ENCODE peak calls at places on chromosomes 4 and X, in seven cellular contexts. Y is breast epithelium, Q is suprapubic skin, C is cardiac muscle cell, O is vagina, E is IMR-90, H is left lung. W is an unnamed sample. For H3K4me1 and H3K36me3, the result is how much of the 10 kb centered on the place peaks cover.

GRCh38 chr4:2817701-2818350 is 24.9 kb downstream of the SH3BP2 start:
- DNase-seq in Q (no peak), H (peak), C (peak), O (no peak), E (no peak), Y (no peak), W (no peak)

GRCh38 chr4:184811484-184812180 is 14.1 kb downstream of the ACSL1 start:
- DNase-seq in O (no peak), Q (peak), Y (no peak), H (no peak), C (no peak), E (no peak), W (no peak)

GRCh38 chrX:139862208-139862607 is 70.6 kb downstream of the ATP11C start:
- DNase-seq in E (no peak), Q (no peak), C (no peak), O (no peak), Y (no peak), H (no peak), W (no peak)

GRCh38 chr4:128858875-128859696 is 49.6 kb downstream of the JADE1 start:
- DNase-seq in E (peak), Q (no peak), C (no peak), Y (no peak), H (no peak), O (no peak), W (no peak)

GRCh38 chrX:65591206-65591605 is 56.6 kb upstream of the LAS1L start:
- DNase-seq in Q (no peak), Y (no peak), C (no peak), H (no peak), O (no peak), E (no peak), W (no peak)

GRCh38 chr4:66639361-66639760 is 905.9 kb downstream of the CENPC start:
- DNase-seq in C (no peak), Q (no peak), Y (no peak), O (no peak), E (no peak), H (no peak), W (no peak)

GRCh38 chrX:37825225-37825842 is 22.0 kb downstream of the DYNLT3 start:
- DNase-seq in C (peak), Q (no peak), O (no peak), H (no peak), Y (no peak), E (peak), W (no peak)

GRCh38 chr4:84480082-84480481 is 19.0 kb downstream of the NKX6-1 start:
- DNase-seq in C (no peak), Q (no peak), E (no peak), O (no peak), Y (no peak), H (no peak), W (no peak)

GRCh38 chr4:52836653-52837052 is 25.5 kb upstream of the RASL11B start:
- DNase-seq in O (no peak), Q (no peak), C (no peak), Y (no peak), H (no peak), E (no peak), W (no peak)

GRCh38 chrX:72738396-72738795 is 24.3 kb upstream of the PHKA1 start:
- DNase-seq in E (no peak), C (no peak), Y (no peak), O (no peak), H (no peak), Q (no peak), W (no peak)

GRCh38 chrX:132480581-132481203 is 8.1 kb downstream of the MBNL3 start:
- DNase-seq in E (peak), C (peak), O (no peak), Q (no peak), Y (no peak), H (no peak), W (no peak)

GRCh38 chr4:93199492-93199891 is 629.1 kb upstream of the ATOH1 start:
- DNase-seq in C (peak), O (no peak), H (no peak), E (peak), Y (no peak), Q (no peak), W (no peak)

GRCh38 chr4:80045831-80046230 is 27.2 kb downstream of the ANTXR2 start:
- DNase-seq in Q (no peak), E (peak), H (no peak), C (no peak), Y (no peak), O (no peak), W (no peak)

GRCh38 chr4:28092610-28093009 is 1232.0 kb downstream of the STIM2 start:
- DNase-seq in H (no peak), C (no peak), E (no peak), Y (no peak), O (no peak), Q (no peak), W (no peak)

GRCh38 chrX:115948018-115948923 is 222.3 kb upstream of the AGTR2 start:
- DNase-seq in E (peak), Y (no peak), O (no peak), Q (no peak), C (no peak), H (no peak), W (no peak)

GRCh38 chrX:124239911-124240310 is 92.5 kb upstream of the TEX13D start:
- DNase-seq in Q (no peak), O (no peak), H (no peak), E (no peak), C (no peak), Y (no peak), W (no peak)

GRCh38 chrX:638482-639131 is 8.0 kb downstream of the SHOX start:
- DNase-seq in O (no peak), H (no peak), Q (no peak), C (no peak), E (no peak), Y (peak), W (no peak)

GRCh38 chrX:1205681-1206611 is 6.5 kb downstream of the CRLF2 start:
- DNase-seq in H (no peak), O (no peak), C (peak), E (peak), Q (no peak), Y (peak), W (no peak)

GRCh38 chr4:89438102-89438831 is 130.7 kb upstream of the GPRIN3 start:
- DNase-seq in Q (no peak), H (no peak), O (no peak), E (peak), C (peak), Y (no peak), W (no peak)

GRCh38 chr4:55029321-55029720 is 96.1 kb downstream of the KDR start:
- DNase-seq in C (no peak), Q (no peak), O (no peak), Y (no peak), H (no peak), E (no peak), W (no peak)

GRCh38 chr4:141713771-141714445 is 77.5 kb downstream of the IL15 start:
- DNase-seq in Q (no peak), C (no peak), O (no peak), H (no peak), E (peak), Y (no peak), W (no peak)

GRCh38 chrX:38482183-38482582 is 79.2 kb upstream of the TSPAN7 start:
- DNase-seq in O (no peak), E (no peak), H (no peak), Y (no peak), C (no peak), Q (no peak), W (no peak)

GRCh38 chrX:21666679-21667078 is 8.5 kb upstream of the KLHL34 start:
- DNase-seq in Q (no peak), E (peak), C (no peak), O (no peak), Y (no peak), H (no peak), W (no peak)

GRCh38 chrX:85964744-85965143 is 82.6 kb downstream of the CHM start:
- DNase-seq in Y (no peak), O (no peak), C (no peak), H (no peak), Q (no peak), E (peak), W (no peak)

GRCh38 chr4:3045500-3045850 is 28.9 kb downstream of the HTT-AS start:
- DNase-seq in E (peak), H (peak), C (no peak), Y (no peak), O (no peak), Q (no peak), W (no peak)

GRCh38 chr4:7787067-7787466 is 152.6 kb downstream of the AFAP1 start:
- DNase-seq in E (no peak), C (no peak), Q (no peak), Y (peak), O (no peak), H (no peak), W (no peak)

GRCh38 chrX:74423289-74423985 is 2.1 kb downstream of the SLC16A2 start:
- DNase-seq in O (no peak), Q (no peak), H (no peak), C (peak), E (no peak), Y (no peak), W (no peak)

GRCh38 chr4:145732001-145732400 is 52.1 kb downstream of the C4orf51 start:
- DNase-seq in Q (no peak), H (no peak), C (no peak), O (no peak), Y (no peak), E (no peak), W (no peak)
- H3K4me1 ChIP-seq in Q (half or more), H (under half), C (under half), O (under half), Y (under half), E (under half), W (under half)

GRCh38 chr4:10083861-10084641 is 32.5 kb downstream of the WDR1 start:
- DNase-seq in H (peak), Q (peak), O (no peak), Y (peak), E (no peak), C (no peak), W (no peak)
- H3K36me3 ChIP-seq in H (under half), Q (half or more), O (half or more), Y (under half), E (half or more), C (half or more), W (half or more)

GRCh38 chr4:15162465-15163283 is 160.4 kb downstream of the CPEB2 start:
- DNase-seq in E (peak), H (no peak), Q (no peak), O (no peak), C (peak), Y (no peak), W (no peak)
- TF ChIP-seq CTCF in E (peak), H (peak), Q (no peak), O (no peak), C (peak), Y (no peak), W (no peak)

DNA sequence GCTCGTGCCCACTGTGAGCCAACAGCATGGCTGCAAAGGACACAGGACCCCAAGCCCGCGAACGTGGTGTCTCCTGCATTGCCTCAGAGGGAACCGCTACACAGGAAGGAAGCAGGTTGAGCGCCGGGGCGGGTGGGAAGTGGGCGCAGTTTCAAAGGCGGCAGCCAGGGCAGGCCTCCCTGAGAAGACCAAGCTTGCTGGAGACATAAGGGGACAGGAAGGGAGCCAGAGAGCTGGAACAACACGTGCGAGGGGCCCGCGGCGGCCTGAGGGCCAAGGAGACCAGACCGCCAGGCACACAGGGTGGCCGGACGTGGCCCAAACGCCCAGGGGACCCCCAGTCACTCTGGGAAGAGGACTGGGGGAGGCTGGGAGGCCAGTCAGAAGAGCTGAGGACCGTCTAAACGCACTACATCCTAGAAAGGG is 32.0 kb downstream of the CTBP1 start:
- DNase-seq in E (no peak), O (no peak), C (no peak), Y (no peak), H (peak), Q (no peak), W (no peak)
- H3K4me1 ChIP-seq in E (under half), O (half or more), C (under half), Y (under half), H (under half), Q (half or more), W (under half)

DNA sequence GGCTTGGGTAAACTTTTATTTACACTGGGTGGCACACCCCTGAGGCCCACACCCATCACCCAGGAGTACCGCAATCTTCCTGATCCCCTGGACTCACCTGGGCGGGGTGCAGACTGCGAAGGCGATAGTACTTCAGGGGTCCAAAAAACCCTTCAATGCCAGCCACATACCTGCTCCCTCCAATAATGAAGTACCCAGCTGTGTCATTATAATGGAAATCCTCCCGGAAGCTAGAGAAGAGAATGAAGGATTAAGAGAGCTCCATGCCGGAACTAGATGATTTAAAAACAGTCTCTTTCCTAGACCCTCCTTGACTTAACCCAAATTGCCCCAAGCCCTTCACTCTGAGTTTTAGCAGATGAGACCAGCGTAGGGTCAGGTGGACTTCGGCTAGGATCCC is 40.9 kb downstream of the SEL1L3 start:
- DNase-seq in C (no peak), E (no peak), H (no peak), Q (no peak), O (no peak), Y (no peak), W (no peak)
- H3K36me3 ChIP-seq in C (under half), E (under half), H (under half), Q (under half), O (under half), Y (under half), W (under half)

DNA sequence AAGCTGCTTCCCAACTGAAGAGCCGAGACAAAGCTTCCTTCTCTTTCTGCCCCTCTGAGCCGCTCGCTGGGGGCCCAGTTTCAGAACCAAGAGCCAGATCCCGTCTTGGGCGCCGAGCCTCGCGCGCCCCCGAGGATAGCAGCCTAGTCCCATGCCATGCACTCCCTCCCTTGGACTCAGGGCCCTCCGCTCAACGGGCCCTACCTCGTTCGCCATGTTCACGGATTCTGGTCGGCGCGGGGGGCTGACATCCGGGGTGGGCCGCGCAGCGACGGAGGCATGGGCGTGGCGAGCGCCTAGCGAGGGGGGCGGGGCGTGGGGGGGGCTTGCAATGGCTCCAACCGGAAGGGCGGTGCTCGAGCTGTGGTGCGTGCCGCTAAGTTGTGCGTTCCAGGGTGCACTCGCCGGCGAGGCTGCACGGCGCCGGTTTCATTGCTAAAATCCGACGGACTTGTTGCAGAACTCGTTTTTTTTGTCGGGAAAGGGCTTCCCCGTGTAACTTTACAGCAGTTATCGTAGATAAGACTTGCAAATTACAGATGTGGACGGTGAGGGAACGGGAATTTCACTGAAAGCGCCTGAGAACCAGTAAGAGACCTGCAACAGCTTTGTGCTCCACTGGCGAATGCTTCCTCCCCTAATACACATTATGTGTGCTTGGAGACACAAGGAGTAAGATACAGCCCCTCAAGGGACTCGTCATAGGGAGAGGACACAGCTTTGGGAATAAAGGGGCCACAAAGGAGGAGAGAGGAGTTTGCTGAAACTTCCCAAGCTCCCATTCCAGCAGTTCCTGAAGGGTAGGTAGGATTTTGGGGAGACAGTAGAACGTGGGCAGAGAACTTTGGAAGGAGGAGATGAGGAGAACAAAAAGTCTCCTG is at the start of gene ADH5:
- DNase-seq in Q (peak), C (peak), O (peak), H (peak), Y (peak), E (peak), W (peak)
- TF ChIP-seq CTCF in Q (no peak), C (no peak), O (no peak), H (no peak), Y (no peak), E (no peak), W (no peak)

GRCh38 chrX:136190038-136190437 is 42.7 kb downstream of the FHL1 start:
- DNase-seq in O (no peak), H (no peak), C (no peak), Y (no peak), Q (no peak), E (no peak), W (no peak)

GRCh38 chrX:136189222-136189621 is 41.9 kb downstream of the FHL1 start:
- DNase-seq in O (no peak), H (no peak), Q (no peak), Y (no peak), E (no peak), C (no peak), W (no peak)

GRCh38 chrX:136192839-136193414 is 45.6 kb downstream of the FHL1 start:
- DNase-seq in C (no peak), H (no peak), E (peak), O (no peak), Y (no peak), Q (no peak), W (no peak)

GRCh38 chrX:136192135-136192534 is 44.8 kb downstream of the FHL1 start:
- DNase-seq in C (no peak), Q (no peak), Y (no peak), H (no peak), O (no peak), E (no peak), W (no peak)

GRCh38 chrX:136191171-136191570 is 43.8 kb downstream of the FHL1 start:
- DNase-seq in Q (no peak), O (no peak), H (no peak), C (no peak), E (no peak), Y (no peak), W (no peak)
- H3K4me1 ChIP-seq in Q (under half), O (under half), H (under half), C (under half), E (under half), Y (under half), W (under half)

GRCh38 chr4:122003335-122003734 is 51.5 kb upstream of the TRPC3 start:
- DNase-seq in E (no peak), H (no peak), Y (no peak), O (no peak), Q (no peak), C (peak), W (no peak)
- H3K36me3 ChIP-seq in E (under half), H (under half), Y (under half), O (under half), Q (under half), C (under half), W (under half)